ENCODE peak calls at places on chromosomes 5 and 9, in seven cellular contexts. One of them, this sample, is unnamed.
A peak's percentile ranks its signal among the peaks of the same experiment; 100 is the strongest.

GRCh38 chr5:159475026-159475425 is 144.7 kb upstream of the IL12B start:
- DNase-seq in fibroblast of pulmonary artery: peak; percentile 7
- DNase-seq in stimulated activated CD4-positive, alpha-beta T cell treated with anti-CD3 and anti-CD28 coated beads, Interleukin-1b, Interleukin-23, amount 100 ng/mL, for 4 hours: no peak
- DNase-seq in T-helper 1 cell: no peak
- DNase-seq in NCI-H2029 treated with DMSO at 0.1 percent for 48 hours: no peak
- DNase-seq in MCF 10A: no peak
- DNase-seq in right atrium auricular region: no peak
- DNase-seq in this sample: no peak

GRCh38 chr9:134188421-134189166 is 24.2 kb upstream of the RNU6ATAC start:
- DNase-seq in fibroblast of pulmonary artery: no peak
- DNase-seq in stimulated activated CD4-positive, alpha-beta T cell treated with anti-CD3 and anti-CD28 coated beads, Interleukin-1b, Interleukin-23, amount 100 ng/mL, for 4 hours: no peak
- DNase-seq in T-helper 1 cell: no peak
- DNase-seq in NCI-H2029 treated with DMSO at 0.1 percent for 48 hours: no peak
- DNase-seq in MCF 10A: no peak
- DNase-seq in right atrium auricular region: no peak
- DNase-seq in this sample: no peak

GRCh38 chr5:94618029-94618492 is 343 bp downstream of the KIAA0825 start:
- DNase-seq in fibroblast of pulmonary artery: peak; percentile 70
- DNase-seq in stimulated activated CD4-positive, alpha-beta T cell treated with anti-CD3 and anti-CD28 coated beads, Interleukin-1b, Interleukin-23, amount 100 ng/mL, for 4 hours: no peak
- DNase-seq in T-helper 1 cell: peak; percentile 22
- DNase-seq in NCI-H2029 treated with DMSO at 0.1 percent for 48 hours: peak; percentile 31
- DNase-seq in MCF 10A: peak; percentile 76
- DNase-seq in right atrium auricular region: peak; percentile 78
- DNase-seq in this sample: peak; percentile 77

GRCh38 chr5:102845041-102845440 is 89.9 kb downstream of the PAM start:
- DNase-seq in fibroblast of pulmonary artery: no peak
- DNase-seq in stimulated activated CD4-positive, alpha-beta T cell treated with anti-CD3 and anti-CD28 coated beads, Interleukin-1b, Interleukin-23, amount 100 ng/mL, for 4 hours: no peak
- DNase-seq in T-helper 1 cell: no peak
- DNase-seq in NCI-H2029 treated with DMSO at 0.1 percent for 48 hours: peak; percentile 33
- DNase-seq in MCF 10A: no peak
- DNase-seq in right atrium auricular region: no peak
- DNase-seq in this sample: no peak

GRCh38 chr5:135425641-135426040 is 21.5 kb downstream of the DCANP1 start:
- DNase-seq in fibroblast of pulmonary artery: no peak
- DNase-seq in stimulated activated CD4-positive, alpha-beta T cell treated with anti-CD3 and anti-CD28 coated beads, Interleukin-1b, Interleukin-23, amount 100 ng/mL, for 4 hours: no peak
- DNase-seq in T-helper 1 cell: no peak
- DNase-seq in NCI-H2029 treated with DMSO at 0.1 percent for 48 hours: no peak
- DNase-seq in MCF 10A: no peak
- DNase-seq in right atrium auricular region: no peak
- DNase-seq in this sample: no peak

GRCh38 chr9:134372621-134373267 is 46.5 kb downstream of the RXRA start:
- DNase-seq in fibroblast of pulmonary artery: no peak
- DNase-seq in stimulated activated CD4-positive, alpha-beta T cell treated with anti-CD3 and anti-CD28 coated beads, Interleukin-1b, Interleukin-23, amount 100 ng/mL, for 4 hours: no peak
- DNase-seq in T-helper 1 cell: no peak
- DNase-seq in NCI-H2029 treated with DMSO at 0.1 percent for 48 hours: no peak
- DNase-seq in MCF 10A: peak; percentile 82
- DNase-seq in right atrium auricular region: peak; percentile 82
- DNase-seq in this sample: no peak

GRCh38 chr5:36606437-36607113 is at the start of gene SLC1A3:
- DNase-seq in fibroblast of pulmonary artery: peak; percentile 78
- DNase-seq in stimulated activated CD4-positive, alpha-beta T cell treated with anti-CD3 and anti-CD28 coated beads, Interleukin-1b, Interleukin-23, amount 100 ng/mL, for 4 hours: peak; percentile 3
- DNase-seq in T-helper 1 cell: no peak
- DNase-seq in NCI-H2029 treated with DMSO at 0.1 percent for 48 hours: no peak
- DNase-seq in MCF 10A: peak; percentile 84
- DNase-seq in right atrium auricular region: peak; percentile 80
- DNase-seq in this sample: peak; percentile 7

GRCh38 chr5:115795700-115796099 is 20.8 kb downstream of the CDO1 start:
- DNase-seq in fibroblast of pulmonary artery: no peak
- DNase-seq in stimulated activated CD4-positive, alpha-beta T cell treated with anti-CD3 and anti-CD28 coated beads, Interleukin-1b, Interleukin-23, amount 100 ng/mL, for 4 hours: no peak
- DNase-seq in T-helper 1 cell: no peak
- DNase-seq in NCI-H2029 treated with DMSO at 0.1 percent for 48 hours: no peak
- DNase-seq in MCF 10A: no peak
- DNase-seq in right atrium auricular region: no peak
- DNase-seq in this sample: no peak

GRCh38 chr9:715743-716400 is 125.6 kb upstream of the DMRT1 start:
- DNase-seq in fibroblast of pulmonary artery: no peak
- DNase-seq in stimulated activated CD4-positive, alpha-beta T cell treated with anti-CD3 and anti-CD28 coated beads, Interleukin-1b, Interleukin-23, amount 100 ng/mL, for 4 hours: no peak
- DNase-seq in T-helper 1 cell: no peak
- DNase-seq in NCI-H2029 treated with DMSO at 0.1 percent for 48 hours: no peak
- DNase-seq in MCF 10A: no peak
- DNase-seq in right atrium auricular region: no peak
- DNase-seq in this sample: no peak